ENCODE peak calls at places on chromosomes 6 and 20, in four cellular contexts. X, M, B and A are unnamed samples.

GRCh38 chr6:137136065-137136464 is 37.4 kb downstream of the IL22RA2 start:
- DNase-seq in X (no peak), B (no peak), M (no peak), A (no peak)

GRCh38 chr20:1894951-1895673 is at the start of gene SIRPA:
- DNase-seq in B (no peak), X (no peak), M (peak; percentile 45), A (peak; percentile 72)

GRCh38 chr6:132907915-132908314 is 93.5 kb downstream of the RPS12 start:
- DNase-seq in B (no peak), X (no peak), M (no peak), A (no peak)

GRCh38 chr6:65707134-65707826 is at the start of gene EYS:
- DNase-seq in M (no peak), X (no peak), B (no peak), A (no peak)

GRCh38 chr6:1267790-1268762 is 43.8 kb upstream of the FOXQ1 start:
- DNase-seq in B (no peak), M (no peak), X (no peak), A (no peak)

GRCh38 chr6:37103169-37104039 is 66.5 kb upstream of the PIM1 start:
- DNase-seq in X (no peak), M (no peak), B (no peak), A (peak; percentile 84)

GRCh38 chr6:30007132-30007764 is 53.8 kb upstream of the POLR1H start:
- DNase-seq in M (no peak), B (no peak), X (peak; percentile 9), A (peak; percentile 82)

GRCh38 chr6:11258260-11259237 is 26.1 kb upstream of the NEDD9 start:
- DNase-seq in M (no peak), X (peak; percentile 39), B (no peak), A (no peak)

GRCh38 chr6:108594640-108595039 is 33.9 kb downstream of the FOXO3 start:
- DNase-seq in B (no peak), M (no peak), X (no peak), A (no peak)

GRCh38 chr6:165848099-165848461 is 185.0 kb upstream of the PDE10A start:
- DNase-seq in B (no peak), M (no peak), X (no peak), A (no peak)

GRCh38 chr6:33344771-33345697 is 27.5 kb upstream of the ZBTB22 start:
- DNase-seq in M (peak; percentile 63), B (peak; percentile 43), X (peak; percentile 68), A (peak; percentile 87)

GRCh38 chr6:8579372-8579771 is 144.0 kb upstream of the SLC35B3 start:
- DNase-seq in M (no peak), X (no peak), B (no peak), A (no peak)

GRCh38 chr6:13278184-13278583 is 50.2 kb downstream of the TBC1D7 start:
- DNase-seq in M (no peak), X (no peak), B (no peak), A (no peak)

GRCh38 chr6:158567871-158568401 is 8.0 kb downstream of the TMEM181 start:
- DNase-seq in B (no peak), M (no peak), X (no peak), A (no peak)

GRCh38 chr6:90190752-90191393 is 105.8 kb downstream of the BACH2 start:
- DNase-seq in X (no peak), M (no peak), B (no peak), A (no peak)

GRCh38 chr6:11974089-11974488 is 38.0 kb upstream of the HIVEP1 start:
- DNase-seq in B (no peak), M (no peak), X (no peak), A (no peak)

GRCh38 chr6:30493643-30494250 is 4.4 kb downstream of the HLA-E start:
- DNase-seq in B (no peak), M (no peak), X (no peak), A (no peak)

GRCh38 chr6:138544521-138544920 is 45.2 kb upstream of the NHSL1 start:
- DNase-seq in M (no peak), B (no peak), X (no peak), A (no peak)

GRCh38 chr20:50245561-50246366 is 55.1 kb downstream of the CEBPB start:
- DNase-seq in M (no peak), B (no peak), X (no peak), A (no peak)

GRCh38 chr6:100986921-100987320 is 105.8 kb upstream of the ASCC3 start:
- DNase-seq in M (no peak), B (no peak), X (no peak), A (no peak)